ENCODE peak calls at places on chromosome 7, in six cellular contexts. M is IMR-90, Y is GM23338, F is astrocyte of the spinal cord, D is CD14-positive monocyte, I is neural crest cell. N is an unnamed sample.

GRCh38 chr7:20219446-20220292 is 2.5 kb upstream of the MACC1 start:
- DNase-seq in M (peak), Y (peak), F (peak), D (peak), I (peak), N (peak)

GRCh38 chr7:44272981-44273380 is 52.4 kb downstream of the CAMK2B start:
- DNase-seq in M (no peak), Y (no peak), F (no peak), D (no peak), I (no peak), N (no peak)

GRCh38 chr7:16970732-16971495 is 89.1 kb upstream of the AGR3 start:
- DNase-seq in M (no peak), Y (peak), F (no peak), D (no peak), I (no peak), N (no peak)

GRCh38 chr7:127940365-127941160 is 90.7 kb downstream of the LRRC4 start:
- DNase-seq in M (no peak), Y (no peak), F (no peak), D (no peak), I (no peak), N (no peak)

GRCh38 chr7:129779602-129780256 is 168.2 kb downstream of the NRF1 start:
- DNase-seq in M (no peak), Y (peak), F (no peak), D (no peak), I (no peak), N (peak)

GRCh38 chr7:79823246-79823951 is 311.2 kb upstream of the GNAI1 start:
- DNase-seq in M (peak), Y (no peak), F (no peak), D (no peak), I (no peak), N (no peak)

GRCh38 chr7:26081627-26082026 is 70.4 kb upstream of the NFE2L3 start:
- DNase-seq in M (no peak), Y (peak), F (no peak), D (no peak), I (no peak), N (no peak)

GRCh38 chr7:44111759-44112158 is 7.6 kb downstream of the AEBP1 start:
- DNase-seq in M (no peak), Y (no peak), F (no peak), D (no peak), I (no peak), N (no peak)

GRCh38 chr7:116763647-116764046 is 91.7 kb downstream of the MET start:
- DNase-seq in M (no peak), Y (no peak), F (no peak), D (no peak), I (no peak), N (no peak)

GRCh38 chr7:140924821-140925421 is at the start of gene BRAF:
- DNase-seq in M (peak), Y (peak), F (peak), D (peak), I (peak), N (peak)

GRCh38 chr7:2003931-2004812 is 228.6 kb downstream of the MAD1L1 start:
- DNase-seq in M (no peak), Y (no peak), F (no peak), D (peak), I (no peak), N (no peak)

GRCh38 chr7:22361795-22362194 is 4.8 kb upstream of the RAPGEF5 start:
- DNase-seq in M (peak), Y (no peak), F (no peak), D (no peak), I (no peak), N (no peak)

GRCh38 chr7:30886608-30887011 is 25.0 kb upstream of the AQP1 start:
- DNase-seq in M (no peak), Y (no peak), F (peak), D (no peak), I (no peak), N (no peak)

GRCh38 chr7:157690833-157691382 is 354.1 kb downstream of the DNAJB6 start:
- DNase-seq in M (no peak), Y (peak), F (peak), D (peak), I (peak), N (no peak)

GRCh38 chr7:23712368-23713284 is 2.6 kb downstream of the STK31 start:
- DNase-seq in M (peak), Y (peak), F (peak), D (no peak), I (no peak), N (peak)

GRCh38 chr7:124908258-124908657 is 21.4 kb downstream of the POT1 start:
- DNase-seq in M (peak), Y (no peak), F (peak), D (no peak), I (no peak), N (no peak)

GRCh38 chr7:25215694-25216335 is 12.5 kb downstream of the NPVF start:
- DNase-seq in M (no peak), Y (peak), F (no peak), D (no peak), I (no peak), N (no peak)

GRCh38 chr7:120856621-120857352 is 1.2 kb downstream of the TSPAN12 start:
- DNase-seq in M (peak), Y (peak), F (peak), D (no peak), I (peak), N (peak)

GRCh38 chr7:18844735-18845134 is 272.7 kb downstream of the TWIST1 start:
- DNase-seq in M (no peak), Y (no peak), F (no peak), D (no peak), I (no peak), N (no peak)

GRCh38 chr7:78368781-78369180 is 570.2 kb downstream of the PHTF2 start:
- DNase-seq in M (no peak), Y (no peak), F (no peak), D (no peak), I (no peak), N (no peak)

GRCh38 chr7:1758417-1758858 is 88.4 kb downstream of the ELFN1 start:
- DNase-seq in M (peak), Y (peak), F (no peak), D (no peak), I (no peak), N (no peak)

GRCh38 chr7:153524070-153524601 is 528.1 kb upstream of the DPP6 start:
- DNase-seq in M (no peak), Y (no peak), F (no peak), D (no peak), I (no peak), N (no peak)

GRCh38 chr7:148419856-148420508 is 170.6 kb upstream of the C7orf33 start:
- DNase-seq in M (no peak), Y (no peak), F (no peak), D (no peak), I (no peak), N (no peak)

GRCh38 chr7:142030294-142030693 is 34.6 kb downstream of the MGAM start:
- DNase-seq in M (no peak), Y (peak), F (no peak), D (no peak), I (no peak), N (no peak)
- TF ChIP-seq CTCF in M (no peak), Y (peak), F (no peak), D (peak), I (no peak), N (no peak)

GRCh38 chr7:155007947-155008346 is 5.0 kb upstream of the PAXIP1 start:
- DNase-seq in M (no peak), Y (peak), F (no peak), D (no peak), I (peak), N (no peak)
- TF ChIP-seq CTCF in M (peak), Y (peak), F (peak), D (no peak), I (peak), N (peak)

DNA sequence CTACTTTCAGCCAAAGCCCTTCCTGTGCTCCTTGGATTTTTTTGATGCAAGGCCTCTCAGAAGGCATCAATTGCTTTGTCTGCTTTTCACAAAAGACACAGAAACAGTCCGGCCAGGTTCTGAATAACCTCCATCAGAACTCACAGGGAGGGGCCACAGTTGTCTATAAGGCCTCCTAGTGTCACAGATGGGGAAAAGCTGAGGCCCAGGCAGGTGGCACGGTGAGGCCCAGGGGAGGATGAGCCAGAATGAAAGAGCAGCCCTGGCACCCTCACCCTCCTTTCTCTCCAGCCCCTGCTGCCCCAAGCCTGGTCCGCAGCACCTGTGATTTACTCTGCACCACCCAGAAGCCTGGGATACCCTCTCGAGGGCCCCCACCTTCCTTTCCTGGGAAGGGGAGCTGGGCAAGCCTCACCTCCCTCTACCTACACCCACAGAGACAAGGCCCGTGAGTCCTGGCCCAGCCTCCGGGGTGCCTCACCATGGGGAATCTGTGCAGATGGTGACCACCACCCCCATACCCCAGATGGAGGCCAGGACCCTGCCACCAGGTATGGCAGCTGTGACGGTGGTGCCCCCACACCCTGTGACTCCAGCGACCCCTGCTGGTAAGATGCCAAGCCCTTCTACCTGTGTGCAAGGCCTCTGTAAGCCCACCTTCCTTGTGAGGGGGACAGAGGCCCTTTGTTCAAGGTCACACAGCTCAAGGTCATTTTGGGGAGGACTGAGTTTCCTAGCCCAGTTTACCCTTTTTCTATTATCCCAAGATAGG is 26.2 kb upstream of the ZNF467 start:
- DNase-seq in M (no peak), Y (peak), F (no peak), D (no peak), I (no peak), N (peak)
- TF ChIP-seq CTCF in M (peak), Y (peak), F (peak), D (peak), I (peak), N (peak)

GRCh38 chr7:4226166-4226857 is 455.8 kb upstream of the FOXK1 start:
- DNase-seq in M (no peak), Y (peak), F (no peak), D (no peak), I (no peak), N (no peak)
- TF ChIP-seq CTCF in M (no peak), Y (peak), F (no peak), D (no peak), I (peak), N (no peak)

GRCh38 chr7:82211333-82211732 is 232.2 kb downstream of the CACNA2D1 start:
- DNase-seq in M (no peak), Y (no peak), F (no peak), D (no peak), I (no peak), N (no peak)
- TF ChIP-seq CTCF in M (no peak), Y (no peak), F (no peak), D (no peak), I (no peak), N (no peak)

GRCh38 chr7:46682841-46683624 is 762.0 kb upstream of the IGFBP3 start:
- DNase-seq in M (peak), Y (no peak), F (peak), D (no peak), I (no peak), N (no peak)

GRCh38 chr7:46680147-46680546 is 759.1 kb upstream of the IGFBP3 start:
- DNase-seq in M (peak), Y (no peak), F (no peak), D (no peak), I (no peak), N (peak)

GRCh38 chr7:46687203-46687602 is 766.1 kb upstream of the IGFBP3 start:
- DNase-seq in M (no peak), Y (no peak), F (no peak), D (no peak), I (no peak), N (no peak)

GRCh38 chr7:46681865-46682503 is 760.9 kb upstream of the IGFBP3 start:
- DNase-seq in M (no peak), Y (no peak), F (no peak), D (no peak), I (no peak), N (no peak)

GRCh38 chr7:46685051-46685450 is 764.0 kb upstream of the IGFBP3 start:
- DNase-seq in M (no peak), Y (peak), F (no peak), D (no peak), I (no peak), N (no peak)
- TF ChIP-seq CTCF in M (no peak), Y (peak), F (no peak), D (no peak), I (no peak), N (no peak)